ENCODE peak calls at places on chromosome 7, in nine cellular contexts. One of them, this sample, is unnamed.

GRCh38 chr7:7183833-7184463 is 1.6 kb downstream of the C1GALT1 start:
- DNase-seq in cardiac fibroblast: peak; percentile 13
- DNase-seq in foreskin fibroblast: no peak
- DNase-seq in B cell: no peak
- DNase-seq in progenitor cell of endocrine pancreas: no peak
- DNase-seq in BJ: no peak
- DNase-seq in hepatocyte: no peak
- DNase-seq in stomach: no peak
- DNase-seq in PC-3: peak; percentile 41
- DNase-seq in this sample: no peak

GRCh38 chr7:50591098-50591479 is 25.9 kb upstream of the DDC start:
- DNase-seq in cardiac fibroblast: no peak
- DNase-seq in stomach: no peak
- DNase-seq in PC-3: no peak
- DNase-seq in foreskin fibroblast: no peak
- DNase-seq in hepatocyte: no peak
- DNase-seq in B cell: no peak
- DNase-seq in progenitor cell of endocrine pancreas: no peak
- DNase-seq in BJ: no peak
- DNase-seq in this sample: no peak

GRCh38 chr7:50679218-50680007 is 103.3 kb downstream of the GRB10 start:
- DNase-seq in cardiac fibroblast: peak; percentile 72
- DNase-seq in progenitor cell of endocrine pancreas: no peak
- DNase-seq in hepatocyte: peak; percentile 33
- DNase-seq in BJ: no peak
- DNase-seq in foreskin fibroblast: peak; percentile 49
- DNase-seq in stomach: no peak
- DNase-seq in PC-3: peak; percentile 76
- DNase-seq in B cell: peak; percentile 60
- DNase-seq in this sample: peak; percentile 49

GRCh38 chr7:134502463-134502862 is 24.9 kb upstream of the AKR1B10 start:
- DNase-seq in foreskin fibroblast: peak; percentile 64
- DNase-seq in PC-3: peak; percentile 33
- DNase-seq in stomach: no peak
- DNase-seq in BJ: no peak
- DNase-seq in progenitor cell of endocrine pancreas: no peak
- DNase-seq in hepatocyte: no peak
- DNase-seq in B cell: no peak
- DNase-seq in cardiac fibroblast: peak; percentile 80
- DNase-seq in this sample: no peak

GRCh38 chr7:18570890-18571478 is 75.4 kb downstream of the HDAC9 start:
- DNase-seq in foreskin fibroblast: peak; percentile 22
- DNase-seq in BJ: no peak
- DNase-seq in stomach: no peak
- DNase-seq in cardiac fibroblast: peak; percentile 74
- DNase-seq in progenitor cell of endocrine pancreas: no peak
- DNase-seq in B cell: no peak
- DNase-seq in hepatocyte: peak; percentile 40
- DNase-seq in PC-3: peak; percentile 78
- DNase-seq in this sample: peak; percentile 15

GRCh38 chr7:158431941-158432347 is 155.7 kb downstream of the PTPRN2 start:
- DNase-seq in progenitor cell of endocrine pancreas: no peak
- DNase-seq in BJ: no peak
- DNase-seq in stomach: peak; percentile 86
- DNase-seq in PC-3: peak; percentile 90
- DNase-seq in hepatocyte: peak; percentile 94
- DNase-seq in foreskin fibroblast: peak; percentile 11
- DNase-seq in cardiac fibroblast: peak; percentile 93
- DNase-seq in B cell: no peak
- DNase-seq in this sample: no peak

GRCh38 chr7:74324499-74325229 is 35.5 kb downstream of the CLIP2 start:
- DNase-seq in cardiac fibroblast: no peak
- DNase-seq in BJ: no peak
- DNase-seq in hepatocyte: no peak
- DNase-seq in stomach: no peak
- DNase-seq in foreskin fibroblast: no peak
- DNase-seq in B cell: no peak
- DNase-seq in progenitor cell of endocrine pancreas: no peak
- DNase-seq in PC-3: no peak
- DNase-seq in this sample: no peak

GRCh38 chr7:84447636-84448293 is 253.2 kb upstream of the SEMA3A start:
- DNase-seq in PC-3: no peak
- DNase-seq in cardiac fibroblast: no peak
- DNase-seq in hepatocyte: no peak
- DNase-seq in stomach: no peak
- DNase-seq in foreskin fibroblast: no peak
- DNase-seq in BJ: no peak
- DNase-seq in B cell: no peak
- DNase-seq in progenitor cell of endocrine pancreas: no peak
- DNase-seq in this sample: no peak

GRCh38 chr7:25388681-25389080 is 160.4 kb upstream of the NPVF start:
- DNase-seq in foreskin fibroblast: no peak
- DNase-seq in BJ: no peak
- DNase-seq in PC-3: no peak
- DNase-seq in hepatocyte: no peak
- DNase-seq in B cell: no peak
- DNase-seq in progenitor cell of endocrine pancreas: no peak
- DNase-seq in stomach: no peak
- DNase-seq in cardiac fibroblast: no peak
- DNase-seq in this sample: no peak

GRCh38 chr7:25392571-25393338 is 164.5 kb upstream of the NPVF start:
- DNase-seq in stomach: no peak
- DNase-seq in cardiac fibroblast: peak; percentile 5
- DNase-seq in B cell: no peak
- DNase-seq in hepatocyte: no peak
- DNase-seq in BJ: no peak
- DNase-seq in PC-3: no peak
- DNase-seq in progenitor cell of endocrine pancreas: no peak
- DNase-seq in foreskin fibroblast: no peak
- DNase-seq in this sample: no peak

GRCh38 chr7:25386311-25386744 is 158.0 kb upstream of the NPVF start:
- DNase-seq in PC-3: no peak
- DNase-seq in progenitor cell of endocrine pancreas: no peak
- DNase-seq in stomach: no peak
- DNase-seq in cardiac fibroblast: peak; percentile 4
- DNase-seq in hepatocyte: no peak
- DNase-seq in foreskin fibroblast: no peak
- DNase-seq in BJ: no peak
- DNase-seq in B cell: no peak
- DNase-seq in this sample: no peak

GRCh38 chr7:25391295-25391861 is 163.1 kb upstream of the NPVF start:
- DNase-seq in progenitor cell of endocrine pancreas: no peak
- DNase-seq in foreskin fibroblast: peak; percentile 4
- DNase-seq in hepatocyte: peak; percentile 55
- DNase-seq in PC-3: peak; percentile 30
- DNase-seq in cardiac fibroblast: peak; percentile 61
- DNase-seq in stomach: no peak
- DNase-seq in BJ: no peak
- DNase-seq in B cell: peak; percentile 24
- DNase-seq in this sample: no peak

GRCh38 chr7:25389489-25390106 is 161.3 kb upstream of the NPVF start:
- DNase-seq in progenitor cell of endocrine pancreas: no peak
- DNase-seq in B cell: peak; percentile 20
- DNase-seq in cardiac fibroblast: peak; percentile 72
- DNase-seq in foreskin fibroblast: peak; percentile 22
- DNase-seq in stomach: no peak
- DNase-seq in BJ: no peak
- DNase-seq in hepatocyte: peak; percentile 69
- DNase-seq in PC-3: peak; percentile 41
- DNase-seq in this sample: peak; percentile 4
- TF ChIP-seq CTCF in progenitor cell of endocrine pancreas: peak; percentile 67
- TF ChIP-seq CTCF in B cell: no peak
- TF ChIP-seq CTCF in cardiac fibroblast: peak; percentile 43
- TF ChIP-seq CTCF in foreskin fibroblast: peak; percentile 43
- TF ChIP-seq CTCF in stomach: peak; percentile 77
- TF ChIP-seq CTCF in BJ: peak; percentile 54
- TF ChIP-seq CTCF in hepatocyte: peak; percentile 65
- TF ChIP-seq CTCF in PC-3: peak; percentile 59
- TF ChIP-seq CTCF in this sample: peak; percentile 38

DNA sequence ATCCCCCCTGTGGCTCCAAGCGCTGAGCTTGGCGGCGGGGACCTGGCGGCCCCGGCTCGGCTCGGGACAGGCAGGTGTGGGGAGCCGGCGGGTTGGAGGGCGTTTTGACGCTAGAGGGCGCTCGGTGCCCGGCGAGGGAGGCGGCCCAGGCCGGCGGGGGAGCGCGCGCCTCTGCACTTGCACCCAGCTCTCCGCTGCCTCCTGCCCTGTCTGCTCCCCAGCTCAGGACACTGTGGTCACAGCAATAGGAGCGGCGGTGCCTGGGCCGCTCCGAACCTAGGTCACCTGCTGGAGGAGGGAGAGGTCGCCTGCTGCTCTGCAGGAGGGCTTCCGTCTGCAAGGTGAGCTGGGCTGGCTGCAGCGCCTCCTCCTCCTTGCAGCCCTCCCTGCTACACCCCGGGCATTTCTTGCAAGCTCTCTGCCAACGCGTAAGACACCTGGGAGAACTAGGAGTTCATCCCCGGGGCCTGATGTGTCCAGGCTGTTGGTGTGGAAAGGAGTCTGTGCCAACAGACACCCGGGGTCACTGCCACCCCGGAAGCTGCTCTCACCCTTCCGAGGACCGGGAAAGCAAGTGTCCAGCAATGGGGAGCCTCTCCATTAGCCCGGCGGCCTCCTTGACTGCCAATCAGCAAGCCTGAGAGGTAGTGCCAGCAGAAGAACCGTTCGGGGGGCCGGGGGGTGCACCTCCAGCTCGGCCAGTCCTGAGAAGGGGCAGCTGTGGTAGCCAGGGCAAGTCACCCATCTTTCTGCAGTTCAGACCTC is 620.4 kb downstream of the GALNT17 start:
- DNase-seq in PC-3: peak; percentile 37
- DNase-seq in hepatocyte: peak; percentile 80
- DNase-seq in BJ: no peak
- DNase-seq in foreskin fibroblast: no peak
- DNase-seq in stomach: peak; percentile 66
- DNase-seq in cardiac fibroblast: peak; percentile 11
- DNase-seq in progenitor cell of endocrine pancreas: peak; percentile 83
- DNase-seq in B cell: peak; percentile 11
- DNase-seq in this sample: no peak
- TF ChIP-seq CTCF in PC-3: peak; percentile 60
- TF ChIP-seq CTCF in hepatocyte: peak; percentile 83
- TF ChIP-seq CTCF in BJ: peak; percentile 50
- TF ChIP-seq CTCF in foreskin fibroblast: peak; percentile 45
- TF ChIP-seq CTCF in stomach: peak; percentile 36
- TF ChIP-seq CTCF in cardiac fibroblast: peak; percentile 23
- TF ChIP-seq CTCF in progenitor cell of endocrine pancreas: peak; percentile 96
- TF ChIP-seq CTCF in B cell: peak; percentile 23
- TF ChIP-seq CTCF in this sample: peak; percentile 46

DNA sequence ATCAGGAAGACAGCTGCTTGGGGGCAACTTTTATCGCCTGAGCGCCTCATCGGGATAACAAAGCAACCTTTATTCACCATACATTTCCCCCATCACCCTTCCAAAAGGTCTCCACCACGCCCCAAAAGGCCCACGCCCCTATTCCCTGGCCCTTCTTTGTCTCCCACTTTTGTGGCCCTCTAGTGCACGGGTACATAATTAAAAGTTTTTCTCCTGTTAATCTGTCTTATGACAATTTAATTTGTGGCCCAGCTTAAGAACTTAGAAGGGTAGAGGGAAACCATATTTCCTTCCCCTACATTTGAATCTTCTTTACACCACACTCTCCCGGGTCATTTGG is 643 bp downstream of the RP9 start:
- DNase-seq in BJ: no peak
- DNase-seq in foreskin fibroblast: no peak
- DNase-seq in PC-3: no peak
- DNase-seq in cardiac fibroblast: no peak
- DNase-seq in hepatocyte: peak; percentile 15
- DNase-seq in stomach: no peak
- DNase-seq in B cell: peak; percentile 36
- DNase-seq in progenitor cell of endocrine pancreas: no peak
- DNase-seq in this sample: no peak
- TF ChIP-seq CTCF in BJ: peak; percentile 27
- TF ChIP-seq CTCF in foreskin fibroblast: no peak
- TF ChIP-seq CTCF in PC-3: no peak
- TF ChIP-seq CTCF in cardiac fibroblast: no peak
- TF ChIP-seq CTCF in hepatocyte: no peak
- TF ChIP-seq CTCF in stomach: no peak
- TF ChIP-seq CTCF in B cell: no peak
- TF ChIP-seq CTCF in progenitor cell of endocrine pancreas: peak; percentile 16
- TF ChIP-seq CTCF in this sample: no peak

GRCh38 chr7:88358534-88358838 is 51.8 kb upstream of the STEAP4 start:
- DNase-seq in cardiac fibroblast: no peak
- DNase-seq in foreskin fibroblast: no peak
- DNase-seq in BJ: no peak
- DNase-seq in hepatocyte: no peak
- DNase-seq in stomach: no peak
- DNase-seq in B cell: no peak
- DNase-seq in PC-3: no peak
- DNase-seq in progenitor cell of endocrine pancreas: no peak
- DNase-seq in this sample: no peak

GRCh38 chr7:88358881-88359280 is 52.2 kb upstream of the STEAP4 start:
- DNase-seq in BJ: no peak
- DNase-seq in PC-3: no peak
- DNase-seq in foreskin fibroblast: no peak
- DNase-seq in stomach: no peak
- DNase-seq in cardiac fibroblast: no peak
- DNase-seq in hepatocyte: no peak
- DNase-seq in B cell: no peak
- DNase-seq in progenitor cell of endocrine pancreas: no peak
- DNase-seq in this sample: no peak

GRCh38 chr7:88354999-88355398 is 48.3 kb upstream of the STEAP4 start:
- DNase-seq in cardiac fibroblast: no peak
- DNase-seq in B cell: no peak
- DNase-seq in foreskin fibroblast: no peak
- DNase-seq in progenitor cell of endocrine pancreas: no peak
- DNase-seq in hepatocyte: no peak
- DNase-seq in BJ: no peak
- DNase-seq in PC-3: no peak
- DNase-seq in stomach: no peak
- DNase-seq in this sample: no peak

GRCh38 chr7:88357794-88358533 is 51.3 kb upstream of the STEAP4 start:
- DNase-seq in foreskin fibroblast: peak; percentile 8
- DNase-seq in B cell: no peak
- DNase-seq in cardiac fibroblast: peak; percentile 23
- DNase-seq in BJ: no peak
- DNase-seq in PC-3: peak; percentile 54
- DNase-seq in progenitor cell of endocrine pancreas: no peak
- DNase-seq in stomach: no peak
- DNase-seq in hepatocyte: peak; percentile 23
- DNase-seq in this sample: no peak

DNA sequence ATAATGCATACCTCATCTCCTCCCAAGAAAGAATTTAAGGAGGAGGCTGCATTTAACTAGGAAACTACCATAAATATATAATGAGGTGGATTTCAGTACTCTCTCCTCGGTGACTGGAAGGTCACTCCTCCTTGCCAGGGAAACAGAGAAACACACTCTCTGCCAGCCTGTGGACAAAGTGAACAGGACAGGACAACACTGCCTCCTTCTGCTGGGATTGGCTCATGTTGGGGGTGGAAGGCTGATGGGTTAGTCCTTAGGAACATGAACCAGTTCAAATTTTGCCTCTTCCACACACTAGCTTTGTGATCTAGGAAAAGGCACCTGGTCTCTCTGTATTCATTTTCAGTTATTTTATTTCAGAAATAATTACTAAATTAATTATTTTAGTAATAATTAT is 50.6 kb upstream of the STEAP4 start:
- DNase-seq in B cell: no peak
- DNase-seq in PC-3: peak; percentile 63
- DNase-seq in progenitor cell of endocrine pancreas: no peak
- DNase-seq in hepatocyte: peak; percentile 10
- DNase-seq in cardiac fibroblast: peak; percentile 58
- DNase-seq in stomach: peak; percentile 29
- DNase-seq in BJ: no peak
- DNase-seq in foreskin fibroblast: peak; percentile 6
- DNase-seq in this sample: no peak
- TF ChIP-seq CTCF in B cell: no peak
- TF ChIP-seq CTCF in PC-3: peak; percentile 56
- TF ChIP-seq CTCF in progenitor cell of endocrine pancreas: no peak
- TF ChIP-seq CTCF in hepatocyte: peak; percentile 17
- TF ChIP-seq CTCF in cardiac fibroblast: peak; percentile 28
- TF ChIP-seq CTCF in stomach: no peak
- TF ChIP-seq CTCF in BJ: no peak
- TF ChIP-seq CTCF in foreskin fibroblast: no peak
- TF ChIP-seq CTCF in this sample: no peak